ENCODE peak calls at places on chromosomes 6 and 20, in six cellular contexts. J is IMR-90, Q is neuronal stem cell, W is H1, K is trophoblast cell, L is mesenchymal stem cell. X is an unnamed sample.

GRCh38 chr6:11460837-11461661 is 76.5 kb upstream of the TMEM170B start:
- DNase-seq in L (no peak), W (no peak), J (no peak), K (no peak), Q (no peak), X (no peak)

GRCh38 chr20:25032478-25033183 is 25.3 kb downstream of the ACSS1 start:
- DNase-seq in K (peak), L (no peak), J (no peak), Q (peak), W (no peak), X (peak)

GRCh38 chr6:89026151-89026550 is 54.4 kb upstream of the PNRC1 start:
- DNase-seq in L (no peak), W (no peak), K (no peak), Q (no peak), J (no peak), X (no peak)

GRCh38 chr6:4732691-4733315 is 43.4 kb upstream of the CDYL start:
- DNase-seq in L (peak), Q (no peak), W (peak), K (peak), J (peak), X (peak)

GRCh38 chr6:142680308-142680707 is 264.7 kb downstream of the HIVEP2 start:
- DNase-seq in K (no peak), Q (no peak), J (no peak), W (no peak), L (no peak), X (no peak)

GRCh38 chr6:164230259-164230658 is 815.7 kb downstream of the QKI start:
- DNase-seq in W (no peak), L (no peak), J (no peak), K (no peak), Q (no peak), X (no peak)

GRCh38 chr6:112044856-112045255 is 9.0 kb upstream of the CCN6 start:
- DNase-seq in W (no peak), K (peak), J (peak), Q (no peak), L (peak), X (no peak)

GRCh38 chr6:137698636-137699035 is 168.4 kb upstream of the TNFAIP3 start:
- DNase-seq in K (peak), L (peak), Q (no peak), J (peak), W (no peak), X (no peak)

GRCh38 chr20:50101900-50102299 is 11.1 kb downstream of the UBE2V1 start:
- DNase-seq in J (no peak), W (no peak), K (no peak), Q (no peak), L (no peak), X (no peak)

GRCh38 chr6:28923318-28924102 is at the start of gene TRIM27:
- DNase-seq in K (peak), L (peak), J (peak), W (peak), Q (peak), X (peak)

DNA sequence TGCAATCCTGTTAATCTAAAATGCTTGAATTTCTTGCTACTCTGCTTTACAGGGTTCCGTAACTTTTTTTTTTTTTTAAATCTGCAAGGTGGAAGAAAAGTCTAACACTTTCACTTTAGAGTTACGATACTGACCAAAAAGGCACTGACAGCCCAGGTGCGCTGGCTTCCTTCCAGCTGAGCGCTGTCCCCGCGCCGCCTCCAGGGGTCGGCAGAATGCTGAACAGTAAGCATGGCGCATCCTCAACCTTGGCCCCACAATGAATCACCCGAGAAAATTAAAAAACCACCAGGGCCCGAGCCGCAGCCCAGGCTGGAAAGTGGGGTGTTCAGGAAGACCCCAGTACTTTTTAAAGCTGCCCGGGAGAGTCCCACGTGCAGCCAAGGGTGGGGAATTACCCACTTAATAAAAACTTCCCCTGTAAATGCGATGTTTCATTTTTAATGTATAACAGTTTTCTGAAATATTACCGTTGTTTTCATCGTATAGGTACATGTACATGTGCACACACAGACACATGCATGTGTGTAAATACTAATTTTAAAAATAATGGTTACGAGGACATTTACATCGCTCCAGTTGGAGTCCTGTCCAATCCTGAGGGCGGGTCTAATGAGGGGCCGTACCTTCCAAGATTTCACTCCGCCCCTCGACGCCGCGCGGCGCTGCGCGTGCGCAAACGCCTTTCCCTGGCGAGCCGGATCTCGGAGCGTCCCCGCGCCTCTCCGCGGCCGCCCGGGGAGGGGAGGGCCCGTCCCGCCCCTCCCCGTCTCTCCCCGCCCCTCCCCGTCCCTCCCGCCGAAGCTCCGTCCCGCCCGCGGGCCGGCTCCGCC is 420 bp upstream of the GINM1 start:
- DNase-seq in K (peak), L (peak), Q (peak), W (peak), J (peak), X (peak)
- H4K8ac ChIP-seq in K (peak), L (no peak), Q (no peak), W (peak), J (no peak), X (no peak)

GRCh38 chr6:14986370-14986769 is 259.5 kb upstream of the JARID2 start:
- DNase-seq in J (no peak), L (no peak), W (no peak), K (no peak), Q (no peak), X (no peak)
- H3K27ac ChIP-seq in J (no peak), L (no peak), W (no peak), K (no peak), Q (no peak), X (no peak)

DNA sequence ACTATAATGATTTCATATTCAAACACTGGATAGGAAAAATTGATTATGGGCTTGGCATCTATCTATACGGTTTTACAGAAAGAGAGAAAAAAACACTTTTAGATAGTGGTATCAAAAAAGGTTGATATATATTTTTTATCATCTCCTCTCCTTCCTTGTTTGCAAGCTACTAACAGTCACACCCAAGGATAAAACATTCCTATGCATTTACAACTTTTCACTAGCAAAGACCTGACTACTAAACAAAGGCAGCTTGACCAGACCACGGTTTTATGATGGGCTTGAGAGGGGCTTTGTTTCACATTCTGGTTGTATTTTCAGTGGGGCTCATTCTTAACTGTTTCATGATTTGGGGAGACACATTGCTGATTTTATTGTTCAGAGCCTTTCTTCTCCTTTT is 477.6 kb upstream of the CITED2 start:
- DNase-seq in J (no peak), W (no peak), K (no peak), Q (no peak), L (no peak), X (no peak)
- H2AFZ ChIP-seq in J (no peak), W (no peak), K (no peak), Q (no peak), L (no peak), X (no peak)

GRCh38 chr6:38435330-38435729 is 204.4 kb downstream of the BTBD9 start:
- DNase-seq in W (no peak), L (no peak), Q (no peak), J (no peak), K (no peak), X (no peak)

GRCh38 chr6:38434051-38434450 is 205.7 kb downstream of the BTBD9 start:
- DNase-seq in Q (no peak), L (no peak), W (no peak), K (no peak), J (no peak), X (no peak)

GRCh38 chr6:38432479-38432878 is 207.2 kb downstream of the BTBD9 start:
- DNase-seq in L (no peak), W (no peak), K (peak), Q (no peak), J (peak), X (no peak)

GRCh38 chr6:38438097-38438496 is 201.6 kb downstream of the BTBD9 start:
- DNase-seq in K (no peak), J (no peak), Q (no peak), W (no peak), L (no peak), X (no peak)

GRCh38 chr6:38436726-38437465 is 202.8 kb downstream of the BTBD9 start:
- DNase-seq in K (no peak), L (peak), J (peak), Q (no peak), W (no peak), X (no peak)
- H4K8ac ChIP-seq in K (no peak), L (no peak), J (peak), Q (no peak), W (no peak), X (no peak)

DNA sequence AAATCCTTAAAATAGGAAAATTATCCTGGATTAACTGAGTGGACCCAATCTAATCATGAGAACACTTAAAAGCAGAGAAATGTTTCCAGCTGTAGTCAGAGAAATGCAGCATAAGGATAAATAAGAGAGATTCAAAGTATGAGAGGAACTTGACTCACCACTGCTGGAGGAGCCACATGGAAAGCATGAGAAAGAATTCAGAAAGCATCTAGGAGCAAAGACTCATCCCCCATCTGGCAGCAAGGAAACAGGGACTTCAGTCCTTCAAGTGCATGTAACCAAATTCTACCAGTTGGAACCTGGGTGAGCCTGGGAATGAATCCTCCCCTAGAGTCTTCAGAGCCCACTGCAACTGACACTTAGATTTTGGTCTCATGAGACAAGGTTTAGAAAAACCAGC is 33.7 kb downstream of the RNF146 start:
- DNase-seq in Q (no peak), L (peak), K (peak), W (peak), J (peak), X (peak)
- H3K27ac ChIP-seq in Q (no peak), L (peak), K (no peak), W (no peak), J (peak), X (no peak)

X was measured in H9.